ENCODE peak calls at places on chromosomes 12 and 14, in ten cellular contexts. One of them, this sample, is unnamed.

GRCh38 chr12:4526923-4527546 is 11.7 kb upstream of the RAD51AP1 start:
- DNase-seq in kidney glomerular epithelial cell: peak
- DNase-seq in iris pigment epithelial cell: peak
- DNase-seq in activated CD8-positive, alpha-beta memory T cell treated with anti-CD3 and anti-CD28 coated beads, Interleukin-2, amount 50 U/mL, for 48 hours: no peak
- DNase-seq in activated CD8-positive, alpha-beta T cell treated with anti-CD3 and anti-CD28 coated beads, Interleukin-2, amount 10 ng/mL, durations not matched to agents 7 days and 5 days: no peak
- DNase-seq in Peyer's patch: no peak
- DNase-seq in foreskin melanocyte: no peak
- DNase-seq in stimulated activated CD4-positive, alpha-beta T cell treated with anti-CD3 and anti-CD28 coated beads, Interleukin-4, amount 100 ng/mL, for 48 hours: no peak
- DNase-seq in CD8-positive, alpha-beta memory T cell: no peak
- DNase-seq in NCI-H1436: no peak
- DNase-seq in this sample: peak

GRCh38 chr12:45688188-45688587 is 41.3 kb upstream of the ARID2 start:
- DNase-seq in kidney glomerular epithelial cell: no peak
- DNase-seq in iris pigment epithelial cell: no peak
- DNase-seq in activated CD8-positive, alpha-beta memory T cell treated with anti-CD3 and anti-CD28 coated beads, Interleukin-2, amount 50 U/mL, for 48 hours: no peak
- DNase-seq in activated CD8-positive, alpha-beta T cell treated with anti-CD3 and anti-CD28 coated beads, Interleukin-2, amount 10 ng/mL, durations not matched to agents 7 days and 5 days: no peak
- DNase-seq in Peyer's patch: no peak
- DNase-seq in foreskin melanocyte: no peak
- DNase-seq in stimulated activated CD4-positive, alpha-beta T cell treated with anti-CD3 and anti-CD28 coated beads, Interleukin-4, amount 100 ng/mL, for 48 hours: no peak
- DNase-seq in CD8-positive, alpha-beta memory T cell: no peak
- DNase-seq in NCI-H1436: no peak
- DNase-seq in this sample: no peak

GRCh38 chr12:124152733-124153132 is 142.2 kb upstream of the RFLNA start:
- DNase-seq in kidney glomerular epithelial cell: no peak
- DNase-seq in iris pigment epithelial cell: no peak
- DNase-seq in activated CD8-positive, alpha-beta memory T cell treated with anti-CD3 and anti-CD28 coated beads, Interleukin-2, amount 50 U/mL, for 48 hours: no peak
- DNase-seq in activated CD8-positive, alpha-beta T cell treated with anti-CD3 and anti-CD28 coated beads, Interleukin-2, amount 10 ng/mL, durations not matched to agents 7 days and 5 days: no peak
- DNase-seq in Peyer's patch: no peak
- DNase-seq in foreskin melanocyte: no peak
- DNase-seq in stimulated activated CD4-positive, alpha-beta T cell treated with anti-CD3 and anti-CD28 coated beads, Interleukin-4, amount 100 ng/mL, for 48 hours: no peak
- DNase-seq in CD8-positive, alpha-beta memory T cell: no peak
- DNase-seq in NCI-H1436: no peak
- DNase-seq in this sample: no peak

GRCh38 chr14:60753264-60754126 is 18.9 kb downstream of the MNAT1 start:
- DNase-seq in kidney glomerular epithelial cell: no peak
- DNase-seq in iris pigment epithelial cell: peak
- DNase-seq in activated CD8-positive, alpha-beta memory T cell treated with anti-CD3 and anti-CD28 coated beads, Interleukin-2, amount 50 U/mL, for 48 hours: peak
- DNase-seq in activated CD8-positive, alpha-beta T cell treated with anti-CD3 and anti-CD28 coated beads, Interleukin-2, amount 10 ng/mL, durations not matched to agents 7 days and 5 days: peak
- DNase-seq in Peyer's patch: peak
- DNase-seq in foreskin melanocyte: no peak
- DNase-seq in stimulated activated CD4-positive, alpha-beta T cell treated with anti-CD3 and anti-CD28 coated beads, Interleukin-4, amount 100 ng/mL, for 48 hours: peak
- DNase-seq in CD8-positive, alpha-beta memory T cell: peak
- DNase-seq in NCI-H1436: no peak
- DNase-seq in this sample: no peak

GRCh38 chr12:114696443-114697245 is 12.7 kb upstream of the TBX3 start:
- DNase-seq in kidney glomerular epithelial cell: no peak
- DNase-seq in iris pigment epithelial cell: no peak
- DNase-seq in activated CD8-positive, alpha-beta memory T cell treated with anti-CD3 and anti-CD28 coated beads, Interleukin-2, amount 50 U/mL, for 48 hours: no peak
- DNase-seq in activated CD8-positive, alpha-beta T cell treated with anti-CD3 and anti-CD28 coated beads, Interleukin-2, amount 10 ng/mL, durations not matched to agents 7 days and 5 days: no peak
- DNase-seq in Peyer's patch: no peak
- DNase-seq in foreskin melanocyte: no peak
- DNase-seq in stimulated activated CD4-positive, alpha-beta T cell treated with anti-CD3 and anti-CD28 coated beads, Interleukin-4, amount 100 ng/mL, for 48 hours: no peak
- DNase-seq in CD8-positive, alpha-beta memory T cell: no peak
- DNase-seq in NCI-H1436: no peak
- DNase-seq in this sample: no peak

GRCh38 chr12:91983935-91984334 is 161.7 kb downstream of the BTG1 start:
- DNase-seq in kidney glomerular epithelial cell: no peak
- DNase-seq in iris pigment epithelial cell: no peak
- DNase-seq in activated CD8-positive, alpha-beta memory T cell treated with anti-CD3 and anti-CD28 coated beads, Interleukin-2, amount 50 U/mL, for 48 hours: no peak
- DNase-seq in activated CD8-positive, alpha-beta T cell treated with anti-CD3 and anti-CD28 coated beads, Interleukin-2, amount 10 ng/mL, durations not matched to agents 7 days and 5 days: no peak
- DNase-seq in Peyer's patch: no peak
- DNase-seq in foreskin melanocyte: no peak
- DNase-seq in stimulated activated CD4-positive, alpha-beta T cell treated with anti-CD3 and anti-CD28 coated beads, Interleukin-4, amount 100 ng/mL, for 48 hours: no peak
- DNase-seq in CD8-positive, alpha-beta memory T cell: no peak
- DNase-seq in NCI-H1436: no peak
- DNase-seq in this sample: no peak

GRCh38 chr12:109944975-109945374 is 44.9 kb downstream of the TCHP start:
- DNase-seq in kidney glomerular epithelial cell: no peak
- DNase-seq in iris pigment epithelial cell: peak
- DNase-seq in activated CD8-positive, alpha-beta memory T cell treated with anti-CD3 and anti-CD28 coated beads, Interleukin-2, amount 50 U/mL, for 48 hours: no peak
- DNase-seq in activated CD8-positive, alpha-beta T cell treated with anti-CD3 and anti-CD28 coated beads, Interleukin-2, amount 10 ng/mL, durations not matched to agents 7 days and 5 days: no peak
- DNase-seq in Peyer's patch: no peak
- DNase-seq in foreskin melanocyte: no peak
- DNase-seq in stimulated activated CD4-positive, alpha-beta T cell treated with anti-CD3 and anti-CD28 coated beads, Interleukin-4, amount 100 ng/mL, for 48 hours: no peak
- DNase-seq in CD8-positive, alpha-beta memory T cell: no peak
- DNase-seq in NCI-H1436: no peak
- DNase-seq in this sample: peak

GRCh38 chr14:101960225-101960624 is 4.1 kb upstream of the DYNC1H1 start:
- DNase-seq in kidney glomerular epithelial cell: no peak
- DNase-seq in iris pigment epithelial cell: no peak
- DNase-seq in activated CD8-positive, alpha-beta memory T cell treated with anti-CD3 and anti-CD28 coated beads, Interleukin-2, amount 50 U/mL, for 48 hours: peak
- DNase-seq in activated CD8-positive, alpha-beta T cell treated with anti-CD3 and anti-CD28 coated beads, Interleukin-2, amount 10 ng/mL, durations not matched to agents 7 days and 5 days: peak
- DNase-seq in Peyer's patch: no peak
- DNase-seq in foreskin melanocyte: no peak
- DNase-seq in stimulated activated CD4-positive, alpha-beta T cell treated with anti-CD3 and anti-CD28 coated beads, Interleukin-4, amount 100 ng/mL, for 48 hours: no peak
- DNase-seq in CD8-positive, alpha-beta memory T cell: no peak
- DNase-seq in NCI-H1436: no peak
- DNase-seq in this sample: peak

GRCh38 chr12:21942377-21942703 is 1.1 kb upstream of the ABCC9 start:
- DNase-seq in kidney glomerular epithelial cell: no peak
- DNase-seq in iris pigment epithelial cell: no peak
- DNase-seq in activated CD8-positive, alpha-beta memory T cell treated with anti-CD3 and anti-CD28 coated beads, Interleukin-2, amount 50 U/mL, for 48 hours: no peak
- DNase-seq in activated CD8-positive, alpha-beta T cell treated with anti-CD3 and anti-CD28 coated beads, Interleukin-2, amount 10 ng/mL, durations not matched to agents 7 days and 5 days: no peak
- DNase-seq in Peyer's patch: no peak
- DNase-seq in foreskin melanocyte: no peak
- DNase-seq in stimulated activated CD4-positive, alpha-beta T cell treated with anti-CD3 and anti-CD28 coated beads, Interleukin-4, amount 100 ng/mL, for 48 hours: no peak
- DNase-seq in CD8-positive, alpha-beta memory T cell: no peak
- DNase-seq in NCI-H1436: no peak
- DNase-seq in this sample: no peak

GRCh38 chr12:8823565-8824300 is 1.3 kb downstream of the A2ML1 start:
- DNase-seq in kidney glomerular epithelial cell: no peak
- DNase-seq in iris pigment epithelial cell: peak
- DNase-seq in activated CD8-positive, alpha-beta memory T cell treated with anti-CD3 and anti-CD28 coated beads, Interleukin-2, amount 50 U/mL, for 48 hours: no peak
- DNase-seq in activated CD8-positive, alpha-beta T cell treated with anti-CD3 and anti-CD28 coated beads, Interleukin-2, amount 10 ng/mL, durations not matched to agents 7 days and 5 days: peak
- DNase-seq in Peyer's patch: no peak
- DNase-seq in foreskin melanocyte: peak
- DNase-seq in stimulated activated CD4-positive, alpha-beta T cell treated with anti-CD3 and anti-CD28 coated beads, Interleukin-4, amount 100 ng/mL, for 48 hours: no peak
- DNase-seq in CD8-positive, alpha-beta memory T cell: peak
- DNase-seq in NCI-H1436: no peak
- DNase-seq in this sample: peak

GRCh38 chr12:14885718-14886201 is at the start of gene MGP:
- DNase-seq in kidney glomerular epithelial cell: no peak
- DNase-seq in iris pigment epithelial cell: peak
- DNase-seq in activated CD8-positive, alpha-beta memory T cell treated with anti-CD3 and anti-CD28 coated beads, Interleukin-2, amount 50 U/mL, for 48 hours: no peak
- DNase-seq in activated CD8-positive, alpha-beta T cell treated with anti-CD3 and anti-CD28 coated beads, Interleukin-2, amount 10 ng/mL, durations not matched to agents 7 days and 5 days: no peak
- DNase-seq in Peyer's patch: peak
- DNase-seq in foreskin melanocyte: no peak
- DNase-seq in stimulated activated CD4-positive, alpha-beta T cell treated with anti-CD3 and anti-CD28 coated beads, Interleukin-4, amount 100 ng/mL, for 48 hours: no peak
- DNase-seq in CD8-positive, alpha-beta memory T cell: no peak
- DNase-seq in NCI-H1436: no peak
- DNase-seq in this sample: no peak

GRCh38 chr12:94640134-94640928 is 10.0 kb downstream of the TMCC3 start:
- DNase-seq in kidney glomerular epithelial cell: peak
- DNase-seq in iris pigment epithelial cell: peak
- DNase-seq in activated CD8-positive, alpha-beta memory T cell treated with anti-CD3 and anti-CD28 coated beads, Interleukin-2, amount 50 U/mL, for 48 hours: peak
- DNase-seq in activated CD8-positive, alpha-beta T cell treated with anti-CD3 and anti-CD28 coated beads, Interleukin-2, amount 10 ng/mL, durations not matched to agents 7 days and 5 days: peak
- DNase-seq in Peyer's patch: peak
- DNase-seq in foreskin melanocyte: no peak
- DNase-seq in stimulated activated CD4-positive, alpha-beta T cell treated with anti-CD3 and anti-CD28 coated beads, Interleukin-4, amount 100 ng/mL, for 48 hours: no peak
- DNase-seq in CD8-positive, alpha-beta memory T cell: peak
- DNase-seq in NCI-H1436: no peak
- DNase-seq in this sample: peak

GRCh38 chr14:80564051-80564450 is 352.7 kb upstream of the DIO2 start:
- DNase-seq in kidney glomerular epithelial cell: no peak
- DNase-seq in iris pigment epithelial cell: no peak
- DNase-seq in activated CD8-positive, alpha-beta memory T cell treated with anti-CD3 and anti-CD28 coated beads, Interleukin-2, amount 50 U/mL, for 48 hours: no peak
- DNase-seq in activated CD8-positive, alpha-beta T cell treated with anti-CD3 and anti-CD28 coated beads, Interleukin-2, amount 10 ng/mL, durations not matched to agents 7 days and 5 days: no peak
- DNase-seq in Peyer's patch: no peak
- DNase-seq in foreskin melanocyte: no peak
- DNase-seq in stimulated activated CD4-positive, alpha-beta T cell treated with anti-CD3 and anti-CD28 coated beads, Interleukin-4, amount 100 ng/mL, for 48 hours: no peak
- DNase-seq in CD8-positive, alpha-beta memory T cell: no peak
- DNase-seq in NCI-H1436: no peak
- DNase-seq in this sample: peak

GRCh38 chr14:51860836-51861583 is 598 bp downstream of the GNG2 start:
- DNase-seq in kidney glomerular epithelial cell: no peak
- DNase-seq in iris pigment epithelial cell: no peak
- DNase-seq in activated CD8-positive, alpha-beta memory T cell treated with anti-CD3 and anti-CD28 coated beads, Interleukin-2, amount 50 U/mL, for 48 hours: no peak
- DNase-seq in activated CD8-positive, alpha-beta T cell treated with anti-CD3 and anti-CD28 coated beads, Interleukin-2, amount 10 ng/mL, durations not matched to agents 7 days and 5 days: no peak
- DNase-seq in Peyer's patch: no peak
- DNase-seq in foreskin melanocyte: no peak
- DNase-seq in stimulated activated CD4-positive, alpha-beta T cell treated with anti-CD3 and anti-CD28 coated beads, Interleukin-4, amount 100 ng/mL, for 48 hours: no peak
- DNase-seq in CD8-positive, alpha-beta memory T cell: no peak
- DNase-seq in NCI-H1436: no peak
- DNase-seq in this sample: peak

GRCh38 chr14:102525213-102526143 is 15.9 kb upstream of the ANKRD9 start:
- DNase-seq in kidney glomerular epithelial cell: peak
- DNase-seq in iris pigment epithelial cell: peak
- DNase-seq in activated CD8-positive, alpha-beta memory T cell treated with anti-CD3 and anti-CD28 coated beads, Interleukin-2, amount 50 U/mL, for 48 hours: no peak
- DNase-seq in activated CD8-positive, alpha-beta T cell treated with anti-CD3 and anti-CD28 coated beads, Interleukin-2, amount 10 ng/mL, durations not matched to agents 7 days and 5 days: peak
- DNase-seq in Peyer's patch: no peak
- DNase-seq in foreskin melanocyte: peak
- DNase-seq in stimulated activated CD4-positive, alpha-beta T cell treated with anti-CD3 and anti-CD28 coated beads, Interleukin-4, amount 100 ng/mL, for 48 hours: no peak
- DNase-seq in CD8-positive, alpha-beta memory T cell: no peak
- DNase-seq in NCI-H1436: peak
- DNase-seq in this sample: peak

GRCh38 chr12:101459642-101460346 is 15.3 kb upstream of the SPIC start:
- DNase-seq in kidney glomerular epithelial cell: no peak
- DNase-seq in iris pigment epithelial cell: peak
- DNase-seq in activated CD8-positive, alpha-beta memory T cell treated with anti-CD3 and anti-CD28 coated beads, Interleukin-2, amount 50 U/mL, for 48 hours: no peak
- DNase-seq in activated CD8-positive, alpha-beta T cell treated with anti-CD3 and anti-CD28 coated beads, Interleukin-2, amount 10 ng/mL, durations not matched to agents 7 days and 5 days: no peak
- DNase-seq in Peyer's patch: peak
- DNase-seq in foreskin melanocyte: no peak
- DNase-seq in stimulated activated CD4-positive, alpha-beta T cell treated with anti-CD3 and anti-CD28 coated beads, Interleukin-4, amount 100 ng/mL, for 48 hours: no peak
- DNase-seq in CD8-positive, alpha-beta memory T cell: no peak
- DNase-seq in NCI-H1436: no peak
- DNase-seq in this sample: peak

GRCh38 chr12:8078400-8078799 is 3.7 kb upstream of the NECAP1 start:
- DNase-seq in kidney glomerular epithelial cell: peak
- DNase-seq in iris pigment epithelial cell: peak
- DNase-seq in activated CD8-positive, alpha-beta memory T cell treated with anti-CD3 and anti-CD28 coated beads, Interleukin-2, amount 50 U/mL, for 48 hours: no peak
- DNase-seq in activated CD8-positive, alpha-beta T cell treated with anti-CD3 and anti-CD28 coated beads, Interleukin-2, amount 10 ng/mL, durations not matched to agents 7 days and 5 days: peak
- DNase-seq in Peyer's patch: peak
- DNase-seq in foreskin melanocyte: peak
- DNase-seq in stimulated activated CD4-positive, alpha-beta T cell treated with anti-CD3 and anti-CD28 coated beads, Interleukin-4, amount 100 ng/mL, for 48 hours: peak
- DNase-seq in CD8-positive, alpha-beta memory T cell: peak
- DNase-seq in NCI-H1436: peak
- DNase-seq in this sample: peak

GRCh38 chr12:113424915-113425823 is 3.0 kb downstream of the SDSL start:
- DNase-seq in kidney glomerular epithelial cell: peak
- DNase-seq in iris pigment epithelial cell: peak
- DNase-seq in activated CD8-positive, alpha-beta memory T cell treated with anti-CD3 and anti-CD28 coated beads, Interleukin-2, amount 50 U/mL, for 48 hours: peak
- DNase-seq in activated CD8-positive, alpha-beta T cell treated with anti-CD3 and anti-CD28 coated beads, Interleukin-2, amount 10 ng/mL, durations not matched to agents 7 days and 5 days: peak
- DNase-seq in Peyer's patch: peak
- DNase-seq in foreskin melanocyte: peak
- DNase-seq in stimulated activated CD4-positive, alpha-beta T cell treated with anti-CD3 and anti-CD28 coated beads, Interleukin-4, amount 100 ng/mL, for 48 hours: peak
- DNase-seq in CD8-positive, alpha-beta memory T cell: peak
- DNase-seq in NCI-H1436: peak
- DNase-seq in this sample: peak

GRCh38 chr12:19517583-19517982 is 78.3 kb downstream of the AEBP2 start:
- DNase-seq in kidney glomerular epithelial cell: no peak
- DNase-seq in iris pigment epithelial cell: no peak
- DNase-seq in activated CD8-positive, alpha-beta memory T cell treated with anti-CD3 and anti-CD28 coated beads, Interleukin-2, amount 50 U/mL, for 48 hours: no peak
- DNase-seq in activated CD8-positive, alpha-beta T cell treated with anti-CD3 and anti-CD28 coated beads, Interleukin-2, amount 10 ng/mL, durations not matched to agents 7 days and 5 days: no peak
- DNase-seq in Peyer's patch: no peak
- DNase-seq in foreskin melanocyte: no peak
- DNase-seq in stimulated activated CD4-positive, alpha-beta T cell treated with anti-CD3 and anti-CD28 coated beads, Interleukin-4, amount 100 ng/mL, for 48 hours: no peak
- DNase-seq in CD8-positive, alpha-beta memory T cell: no peak
- DNase-seq in NCI-H1436: no peak
- DNase-seq in this sample: no peak

GRCh38 chr14:88198441-88198840 is 124.6 kb downstream of the KCNK10 start:
- DNase-seq in kidney glomerular epithelial cell: no peak
- DNase-seq in iris pigment epithelial cell: no peak
- DNase-seq in activated CD8-positive, alpha-beta memory T cell treated with anti-CD3 and anti-CD28 coated beads, Interleukin-2, amount 50 U/mL, for 48 hours: no peak
- DNase-seq in activated CD8-positive, alpha-beta T cell treated with anti-CD3 and anti-CD28 coated beads, Interleukin-2, amount 10 ng/mL, durations not matched to agents 7 days and 5 days: no peak
- DNase-seq in Peyer's patch: no peak
- DNase-seq in foreskin melanocyte: no peak
- DNase-seq in stimulated activated CD4-positive, alpha-beta T cell treated with anti-CD3 and anti-CD28 coated beads, Interleukin-4, amount 100 ng/mL, for 48 hours: no peak
- DNase-seq in CD8-positive, alpha-beta memory T cell: no peak
- DNase-seq in NCI-H1436: peak
- DNase-seq in this sample: no peak

This sample was measured in ELR.